ENCODE peak calls at places on chromosomes 5 and 9, in ten cellular contexts. O is hippocampal formation; Y is C1 segment of cervical spinal cord; G is anterior cingulate cortex; V is tibial nerve; A is nucleus accumbens; Z is central memory CD4-positive, alpha-beta T cell; P is left cardiac atrium; L is OCI-LY7; K is CD14-positive monocyte. N is an unnamed sample.

GRCh38 chr5:150155258-150156032 is at the start of gene PDGFRB:
- DNase-seq in O (peak; percentile 67), Y (no peak), G (peak; percentile 58), V (peak; percentile 94), A (peak; percentile 86), Z (no peak), P (peak; percentile 90), L (no peak), K (no peak), N (peak; percentile 28)

GRCh38 chr9:96169488-96169887 is 132.5 kb downstream of the HSD17B3 start:
- DNase-seq in O (no peak), Y (no peak), G (no peak), V (peak; percentile 75), A (no peak), Z (no peak), P (peak; percentile 62), L (no peak), K (no peak), N (no peak)

GRCh38 chr9:107732781-107733529 is 243.4 kb upstream of the KLF4 start:
- DNase-seq in O (no peak), Y (no peak), G (no peak), V (peak; percentile 70), A (no peak), Z (no peak), P (peak; percentile 50), L (no peak), K (no peak), N (no peak)

GRCh38 chr5:9610969-9611368 is 19.2 kb downstream of the TAS2R1 start:
- DNase-seq in O (no peak), Y (no peak), G (no peak), V (no peak), A (no peak), Z (no peak), P (no peak), L (no peak), K (no peak), N (no peak)

GRCh38 chr5:152622628-152623027 is 217.5 kb upstream of the NMUR2 start:
- DNase-seq in O (no peak), Y (no peak), G (no peak), V (no peak), A (no peak), Z (no peak), P (peak; percentile 20), L (no peak), K (no peak), N (no peak)

GRCh38 chr9:90007516-90008430 is 403.0 kb downstream of the GADD45G start:
- DNase-seq in O (no peak), Y (no peak), G (no peak), V (no peak), A (no peak), Z (no peak), P (no peak), L (no peak), K (no peak), N (peak; percentile 15)

GRCh38 chr9:85522459-85523092 is 219.2 kb downstream of the AGTPBP1 start:
- DNase-seq in O (peak; percentile 39), Y (no peak), G (peak; percentile 35), V (peak; percentile 16), A (peak; percentile 79), Z (no peak), P (peak; percentile 57), L (no peak), K (no peak), N (peak; percentile 32)

GRCh38 chr5:180034564-180034963 is 37.0 kb downstream of the RNF130 start:
- DNase-seq in O (no peak), Y (no peak), G (no peak), V (no peak), A (no peak), Z (no peak), P (no peak), L (no peak), K (peak; percentile 66), N (no peak)

GRCh38 chr9:126491256-126491879 is 122.4 kb upstream of the LMX1B start:
- DNase-seq in O (peak; percentile 34), Y (no peak), G (no peak), V (peak; percentile 75), A (peak; percentile 58), Z (peak; percentile 56), P (no peak), L (peak; percentile 64), K (no peak), N (peak; percentile 68)

GRCh38 chr5:171795381-171795780 is 9.8 kb downstream of the SMIM23 start:
- DNase-seq in O (no peak), Y (no peak), G (no peak), V (no peak), A (no peak), Z (no peak), P (no peak), L (no peak), K (no peak), N (no peak)

GRCh38 chr9:133838859-133839507 is 100.8 kb upstream of the SARDH start:
- DNase-seq in O (no peak), Y (no peak), G (no peak), V (no peak), A (no peak), Z (no peak), P (no peak), L (no peak), K (no peak), N (no peak)

GRCh38 chr5:3346111-3346820 is 249.4 kb upstream of the IRX1 start:
- DNase-seq in O (no peak), Y (no peak), G (no peak), V (no peak), A (no peak), Z (no peak), P (no peak), L (no peak), K (no peak), N (no peak)

GRCh38 chr9:19320495-19320894 is 59.5 kb downstream of the RPS6 start:
- DNase-seq in O (no peak), Y (no peak), G (no peak), V (no peak), A (no peak), Z (no peak), P (no peak), L (no peak), K (no peak), N (no peak)

GRCh38 chr9:137411670-137412380 is 11.1 kb downstream of the EXD3 start:
- DNase-seq in O (no peak), Y (no peak), G (no peak), V (peak; percentile 69), A (no peak), Z (no peak), P (peak; percentile 85), L (no peak), K (peak; percentile 75), N (peak; percentile 90)

GRCh38 chr5:142821733-142822487 is 51.7 kb downstream of the ARHGAP26 start:
- DNase-seq in O (no peak), Y (no peak), G (no peak), V (no peak), A (no peak), Z (no peak), P (no peak), L (no peak), K (peak; percentile 49), N (no peak)

N was measured in GM12865.